ENCODE peak calls at places on chromosomes 2 and 18, in ten cellular contexts. O is CD8-positive, alpha-beta T cell; E is neural progenitor cell; T is lower lobe of right lung; A is K562; Y is endodermal cell; V is prostate gland; L is SK-N-SH; B is foreskin fibroblast; P is WERI-Rb-1. N is an unnamed sample.

GRCh38 chr2:75360945-75361344 is 161.6 kb upstream of the TACR1 start:
- DNase-seq in Y (no peak), O (no peak), A (no peak), P (no peak), L (no peak), B (no peak), E (no peak), T (no peak), V (no peak), N (no peak)

GRCh38 chr2:144469788-144470187 is 50.1 kb downstream of the ZEB2 start:
- DNase-seq in E (no peak), T (no peak), L (no peak), B (no peak), O (no peak), V (no peak), A (no peak), P (no peak), Y (no peak), N (no peak)

GRCh38 chr18:2096581-2096980 is 474.7 kb downstream of the METTL4 start:
- DNase-seq in E (no peak), A (no peak), O (no peak), T (no peak), Y (no peak), L (no peak), B (no peak), V (no peak), P (no peak), N (peak; percentile 13)

GRCh38 chr2:40244251-40245010 is 207.5 kb downstream of the SLC8A1 start:
- DNase-seq in P (peak; percentile 82), B (peak; percentile 56), A (no peak), O (no peak), Y (peak; percentile 87), V (peak; percentile 7), T (peak; percentile 48), E (peak; percentile 84), L (peak; percentile 42), N (peak; percentile 79)

GRCh38 chr2:238739668-238740067 is 108.2 kb upstream of the TWIST2 start:
- DNase-seq in B (no peak), Y (peak; percentile 65), L (no peak), P (no peak), V (no peak), A (no peak), T (no peak), O (no peak), E (no peak), N (no peak)

GRCh38 chr2:239544141-239544800 is 143.5 kb upstream of the HDAC4 start:
- DNase-seq in E (no peak), T (no peak), V (no peak), P (no peak), O (no peak), B (peak; percentile 2), A (no peak), L (no peak), Y (no peak), N (no peak)

GRCh38 chr2:166419616-166419934 is 43.8 kb upstream of the SCN9A start:
- DNase-seq in O (no peak), B (peak; percentile 24), E (peak; percentile 20), T (no peak), L (no peak), V (no peak), A (no peak), P (no peak), Y (no peak), N (peak; percentile 81)

GRCh38 chr18:48833701-48834394 is 116.9 kb downstream of the SMAD7 start:
- DNase-seq in A (no peak), T (peak; percentile 47), O (peak; percentile 48), B (no peak), L (no peak), Y (peak; percentile 38), P (peak; percentile 1), V (no peak), E (no peak), N (no peak)

GRCh38 chr18:54119524-54120019 is 104.9 kb downstream of the MBD2 start:
- DNase-seq in P (peak; percentile 32), O (no peak), A (peak; percentile 18), B (peak; percentile 33), Y (peak; percentile 61), E (peak; percentile 73), T (no peak), L (peak; percentile 30), V (peak; percentile 14), N (peak; percentile 87)

GRCh38 chr18:54950221-54950620 is 9.0 kb downstream of the CCDC68 start:
- DNase-seq in O (no peak), V (no peak), T (no peak), B (no peak), P (no peak), E (no peak), Y (no peak), A (no peak), L (no peak), N (no peak)

GRCh38 chr2:172196768-172197322 is 94.1 kb upstream of the DLX2 start:
- DNase-seq in Y (no peak), A (no peak), B (peak; percentile 40), E (no peak), T (peak; percentile 65), O (peak; percentile 16), V (peak; percentile 84), P (no peak), L (no peak), N (peak; percentile 80)

GRCh38 chr2:86056935-86057334 is 48.8 kb downstream of the POLR1A start:
- DNase-seq in O (no peak), A (no peak), T (no peak), E (no peak), V (no peak), P (no peak), B (no peak), L (no peak), Y (no peak), N (no peak)

GRCh38 chr2:20077411-20077940 is 26.0 kb upstream of the LAPTM4A start:
- DNase-seq in O (no peak), Y (no peak), A (no peak), B (no peak), L (no peak), T (no peak), E (no peak), V (no peak), P (no peak), N (no peak)

GRCh38 chr2:234863043-234863934 is 88.5 kb upstream of the SH3BP4 start:
- DNase-seq in B (peak; percentile 20), Y (peak; percentile 70), L (no peak), T (no peak), E (no peak), P (peak; percentile 45), O (no peak), A (no peak), V (peak; percentile 64), N (peak; percentile 57)

GRCh38 chr2:211822686-211823335 is 715.8 kb downstream of the ERBB4 start:
- DNase-seq in A (no peak), Y (no peak), P (no peak), L (no peak), B (no peak), O (no peak), V (no peak), E (no peak), T (no peak), N (no peak)

GRCh38 chr2:13128139-13128538 is 411.4 kb downstream of the TRIB2 start:
- DNase-seq in O (no peak), L (no peak), A (no peak), P (no peak), Y (no peak), B (no peak), T (no peak), V (no peak), E (no peak), N (no peak)

GRCh38 chr18:49241852-49242251 is 218.6 kb downstream of the DYM start:
- DNase-seq in Y (no peak), L (no peak), T (no peak), P (no peak), E (no peak), O (no peak), B (peak; percentile 70), A (no peak), V (no peak), N (peak; percentile 80)

GRCh38 chr2:37783545-37783944 is 112.1 kb upstream of the CDC42EP3 start:
- DNase-seq in B (no peak), P (no peak), A (no peak), Y (no peak), E (no peak), V (no peak), O (no peak), T (no peak), L (no peak), N (no peak)

GRCh38 chr2:196758474-196759377 is 40.8 kb downstream of the GTF3C3 start:
- DNase-seq in T (no peak), B (no peak), P (no peak), Y (no peak), E (no peak), V (no peak), L (peak; percentile 22), A (no peak), O (no peak), N (peak; percentile 61)

GRCh38 chr2:71789556-71790219 is 336.3 kb downstream of the DYSF start:
- DNase-seq in A (peak; percentile 30), E (no peak), L (no peak), V (no peak), O (no peak), P (peak; percentile 10), B (peak; percentile 44), Y (peak; percentile 42), T (no peak), N (peak; percentile 34)
- TF ChIP-seq CTCF in A (peak; percentile 42), E (no peak), L (peak; percentile 36), V (no peak), O (no peak), P (no peak), B (peak; percentile 35), Y (peak; percentile 37), T (no peak), N (peak; percentile 35)

DNA sequence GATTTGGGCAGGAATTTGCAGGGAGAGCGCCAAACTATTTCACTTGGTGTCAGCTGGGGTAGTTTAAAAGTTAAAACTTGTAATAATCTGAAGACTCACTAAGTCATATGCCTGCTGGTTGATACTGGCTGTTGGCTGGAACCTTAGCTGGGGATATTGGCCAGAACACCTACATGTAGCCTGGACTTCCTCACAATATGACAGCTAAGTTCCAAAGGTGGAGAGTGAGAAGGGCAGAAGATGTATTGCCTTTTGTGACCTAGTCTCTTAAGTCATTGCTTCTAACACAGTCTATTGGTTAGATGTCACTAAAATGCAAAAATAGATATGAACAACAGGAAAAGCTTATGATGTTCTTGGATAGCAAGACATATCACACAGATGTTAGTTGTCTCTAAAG is 113.2 kb upstream of the CHAC2 start:
- DNase-seq in B (no peak), P (no peak), O (no peak), A (no peak), Y (no peak), E (no peak), T (no peak), V (no peak), L (no peak), N (no peak)
- H3K4me3 ChIP-seq in B (no peak overlapping the region), P (no peak overlapping the region), O (no peak overlapping the region), A (no peak overlapping the region), Y (no peak overlapping the region), E (no peak overlapping the region), T (no peak overlapping the region), V (no peak overlapping the region), L (no peak overlapping the region), N (no peak overlapping the region)

GRCh38 chr18:63848159-63848558 is 39.3 kb upstream of the SERPINB2 start:
- DNase-seq in A (no peak), V (peak; percentile 60), B (peak; percentile 34), T (no peak), E (peak; percentile 66), L (peak; percentile 22), Y (no peak), O (no peak), P (peak; percentile 44), N (peak; percentile 84)
- TF ChIP-seq CTCF in A (peak; percentile 33), V (peak; percentile 74), B (peak; percentile 62), T (peak; percentile 40), E (peak; percentile 74), L (peak; percentile 85), Y (peak; percentile 76), O (no peak), P (peak; percentile 69), N (peak; percentile 76)

GRCh38 chr2:70789304-70790078 is 952 bp downstream of the FIGLA start:
- DNase-seq in Y (peak; percentile 95), B (peak; percentile 30), A (peak; percentile 52), P (peak; percentile 88), V (peak; percentile 48), T (peak; percentile 67), E (peak; percentile 89), O (peak; percentile 69), L (peak; percentile 81), N (peak; percentile 58)
- H3K4me3 ChIP-seq in Y (peak overlapping the region; percentile 70), B (no peak overlapping the region), A (no peak overlapping the region), P (peak overlapping the region; percentile 30), V (no peak overlapping the region), T (peak overlapping the region; percentile 38), E (peak overlapping the region; percentile 45), O (peak overlapping the region; percentile 36), L (peak overlapping the region; percentile 55), N (no peak overlapping the region)